ENCODE peak calls at places on chromosomes 2 and 18, in five cellular contexts. One of them, this sample, is unnamed.

GRCh38 chr2:16264931-16265540 is 324.7 kb downstream of the MYCN start:
- DNase-seq in hepatocyte: no peak
- DNase-seq in fibroblast of mammary gland: no peak
- DNase-seq in adrenal gland: no peak
- DNase-seq in HFF-Myc: no peak
- DNase-seq in this sample: no peak

GRCh38 chr2:241773511-241774418 is 2.9 kb upstream of the GAL3ST2 start:
- DNase-seq in hepatocyte: no peak
- DNase-seq in fibroblast of mammary gland: no peak
- DNase-seq in adrenal gland: no peak
- DNase-seq in HFF-Myc: no peak
- DNase-seq in this sample: no peak

GRCh38 chr2:68669651-68670050 is 26.3 kb downstream of the PROKR1 start:
- DNase-seq in hepatocyte: no peak
- DNase-seq in fibroblast of mammary gland: no peak
- DNase-seq in adrenal gland: no peak
- DNase-seq in HFF-Myc: no peak
- DNase-seq in this sample: no peak

GRCh38 chr18:59142274-59142673 is 2.6 kb downstream of the SEC11C start:
- DNase-seq in hepatocyte: no peak
- DNase-seq in fibroblast of mammary gland: no peak
- DNase-seq in adrenal gland: no peak
- DNase-seq in HFF-Myc: no peak
- DNase-seq in this sample: peak

GRCh38 chr2:223674998-223675609 is 72.9 kb upstream of the SCG2 start:
- DNase-seq in hepatocyte: peak
- DNase-seq in fibroblast of mammary gland: peak
- DNase-seq in adrenal gland: no peak
- DNase-seq in HFF-Myc: no peak
- DNase-seq in this sample: peak

GRCh38 chr2:99880148-99880983 is 262.0 kb downstream of the AFF3 start:
- DNase-seq in hepatocyte: no peak
- DNase-seq in fibroblast of mammary gland: peak
- DNase-seq in adrenal gland: peak
- DNase-seq in HFF-Myc: no peak
- DNase-seq in this sample: no peak

GRCh38 chr2:235238537-235238936 is 255.3 kb upstream of the AGAP1 start:
- DNase-seq in hepatocyte: peak
- DNase-seq in fibroblast of mammary gland: peak
- DNase-seq in adrenal gland: peak
- DNase-seq in HFF-Myc: no peak
- DNase-seq in this sample: no peak

GRCh38 chr18:71398530-71398929 is 1109.7 kb downstream of the SOCS6 start:
- DNase-seq in hepatocyte: peak
- DNase-seq in fibroblast of mammary gland: no peak
- DNase-seq in adrenal gland: no peak
- DNase-seq in HFF-Myc: no peak
- DNase-seq in this sample: no peak

GRCh38 chr2:206989306-206989705 is 50.0 kb downstream of the CPO start:
- DNase-seq in hepatocyte: peak
- DNase-seq in fibroblast of mammary gland: peak
- DNase-seq in adrenal gland: peak
- DNase-seq in HFF-Myc: no peak
- DNase-seq in this sample: peak

GRCh38 chr2:125746321-125746983 is 909.5 kb upstream of the GYPC start:
- DNase-seq in hepatocyte: no peak
- DNase-seq in fibroblast of mammary gland: no peak
- DNase-seq in adrenal gland: no peak
- DNase-seq in HFF-Myc: no peak
- DNase-seq in this sample: peak

GRCh38 chr2:237012577-237013237 is 73.0 kb upstream of the COPS8 start:
- DNase-seq in hepatocyte: peak
- DNase-seq in fibroblast of mammary gland: no peak
- DNase-seq in adrenal gland: no peak
- DNase-seq in HFF-Myc: no peak
- DNase-seq in this sample: no peak

GRCh38 chr2:3465844-3466481 is 53.4 kb downstream of the ADI1 start:
- DNase-seq in hepatocyte: peak
- DNase-seq in fibroblast of mammary gland: peak
- DNase-seq in adrenal gland: peak
- DNase-seq in HFF-Myc: peak
- DNase-seq in this sample: no peak

GRCh38 chr2:32965523-32966171 is 18.9 kb downstream of the LTBP1 start:
- DNase-seq in hepatocyte: no peak
- DNase-seq in fibroblast of mammary gland: no peak
- DNase-seq in adrenal gland: no peak
- DNase-seq in HFF-Myc: no peak
- DNase-seq in this sample: no peak

DNA sequence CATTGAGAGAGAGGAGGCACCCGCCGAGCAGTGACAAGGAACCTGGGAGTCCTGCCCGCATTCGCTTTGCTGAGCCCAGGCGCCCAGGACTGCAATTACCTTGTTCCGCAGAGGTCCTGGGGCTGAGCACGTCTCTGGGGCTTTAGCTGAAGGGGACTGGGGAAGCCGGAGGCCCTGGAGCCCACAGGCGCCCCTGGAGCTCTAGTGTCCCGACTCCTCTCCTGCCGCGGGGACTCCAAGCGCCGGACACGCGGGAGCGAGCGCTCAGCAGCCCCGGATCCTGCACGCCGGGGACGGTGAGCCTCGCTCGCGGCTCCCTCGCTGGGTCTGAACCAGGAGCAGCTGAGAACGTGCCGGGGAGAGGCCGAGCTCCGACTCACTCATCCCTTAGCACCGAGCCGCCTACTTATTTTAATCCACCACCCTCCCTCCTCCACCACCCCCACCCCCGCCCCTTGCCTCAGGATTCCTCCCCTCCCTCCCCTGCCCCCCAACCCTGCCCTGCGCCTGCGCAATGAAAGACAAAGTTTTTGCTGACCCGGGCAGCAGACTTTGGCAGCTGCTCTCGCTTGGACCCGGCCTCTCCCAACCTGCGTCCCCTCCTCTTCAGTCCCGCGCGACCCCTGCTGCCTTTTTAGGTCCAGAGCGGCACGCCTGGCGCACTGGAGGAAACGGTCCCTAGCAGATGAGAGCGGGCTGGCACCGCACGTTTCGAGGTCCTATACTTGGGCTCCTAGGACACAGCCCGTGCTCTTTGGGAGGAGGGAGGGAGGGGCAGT is at the start of gene OSR1:
- DNase-seq in hepatocyte: peak
- DNase-seq in fibroblast of mammary gland: peak
- DNase-seq in adrenal gland: no peak
- DNase-seq in HFF-Myc: no peak
- DNase-seq in this sample: no peak
- H3K4me3 ChIP-seq in hepatocyte: peak
- H3K4me3 ChIP-seq in fibroblast of mammary gland: peak
- H3K4me3 ChIP-seq in adrenal gland: no peak
- H3K4me3 ChIP-seq in HFF-Myc: peak
- H3K4me3 ChIP-seq in this sample: no peak

GRCh38 chr2:62485780-62486765 is 19.9 kb downstream of the TMEM17 start:
- DNase-seq in hepatocyte: no peak
- DNase-seq in fibroblast of mammary gland: peak
- DNase-seq in adrenal gland: no peak
- DNase-seq in HFF-Myc: no peak
- DNase-seq in this sample: no peak
- TF ChIP-seq CTCF in hepatocyte: no peak
- TF ChIP-seq CTCF in fibroblast of mammary gland: no peak
- TF ChIP-seq CTCF in adrenal gland: no peak
- TF ChIP-seq CTCF in HFF-Myc: no peak
- TF ChIP-seq CTCF in this sample: no peak

GRCh38 chr2:36441065-36441625 is 85.6 kb downstream of the CRIM1 start:
- DNase-seq in hepatocyte: no peak
- DNase-seq in fibroblast of mammary gland: no peak
- DNase-seq in adrenal gland: no peak
- DNase-seq in HFF-Myc: no peak
- DNase-seq in this sample: no peak
- H3K4me3 ChIP-seq in hepatocyte: no peak
- H3K4me3 ChIP-seq in fibroblast of mammary gland: no peak
- H3K4me3 ChIP-seq in adrenal gland: no peak
- H3K4me3 ChIP-seq in HFF-Myc: no peak
- H3K4me3 ChIP-seq in this sample: no peak

DNA sequence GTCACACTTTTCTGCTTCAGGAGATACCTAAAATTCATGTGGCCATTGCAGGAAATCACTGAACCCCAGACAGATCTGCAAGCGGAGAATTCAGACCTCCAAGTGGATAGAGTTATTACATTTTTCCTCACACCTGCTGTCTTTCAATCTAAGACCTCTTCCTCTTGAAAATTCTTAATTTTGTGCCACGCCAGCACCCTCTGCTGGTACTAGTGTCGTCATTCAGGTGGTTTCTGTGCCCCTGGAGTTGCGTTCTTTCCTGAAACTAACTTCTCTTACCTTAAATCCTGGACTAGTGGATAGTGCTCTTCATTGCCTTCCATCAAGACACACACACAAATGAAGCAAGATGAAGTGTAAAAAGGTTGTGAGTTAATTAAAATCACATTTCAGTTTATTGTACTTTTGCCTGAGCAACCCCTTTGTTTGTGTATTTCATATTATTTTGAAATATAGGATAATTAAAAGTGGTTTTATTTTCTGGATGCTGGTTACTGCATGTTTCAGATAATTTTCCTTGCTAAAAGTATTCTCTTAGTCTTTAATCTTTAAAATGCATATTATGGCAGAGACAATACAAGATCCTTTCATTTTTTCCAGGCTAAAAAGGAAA is 1.6 kb upstream of the DNER start:
- DNase-seq in hepatocyte: peak
- DNase-seq in fibroblast of mammary gland: peak
- DNase-seq in adrenal gland: peak
- DNase-seq in HFF-Myc: no peak
- DNase-seq in this sample: peak
- TF ChIP-seq CTCF in hepatocyte: peak
- TF ChIP-seq CTCF in fibroblast of mammary gland: peak
- TF ChIP-seq CTCF in adrenal gland: peak
- TF ChIP-seq CTCF in HFF-Myc: peak
- TF ChIP-seq CTCF in this sample: peak